ENCODE peak calls at places on chromosome 1, in eight cellular contexts. K is prostate gland, U is stomach, W is transverse colon, F is SK-N-MC, Q is K562, R is breast epithelium, T is HCT116. Y is an unnamed sample. For H3K9me3, the result is how much of the 10 kb centered on the place peaks cover.

GRCh38 chr1:212944209-212944901 is 6.0 kb upstream of the VASH2 start:
- DNase-seq in W (no peak), U (no peak), F (no peak), R (no peak), T (no peak), Q (no peak), K (no peak), Y (no peak)

GRCh38 chr1:23018661-23019093 is 591 bp upstream of the KDM1A start:
- DNase-seq in K (peak), F (no peak), T (no peak), U (no peak), R (no peak), W (no peak), Q (peak), Y (no peak)

GRCh38 chr1:46345281-46345680 is 4.7 kb downstream of the NSUN4 start:
- DNase-seq in Q (no peak), F (no peak), W (no peak), T (no peak), R (no peak), K (no peak), U (no peak), Y (no peak)

GRCh38 chr1:40178200-40178599 is 17.0 kb downstream of the RLF start:
- DNase-seq in W (no peak), T (no peak), F (no peak), Q (no peak), U (no peak), K (no peak), R (no peak), Y (no peak)

GRCh38 chr1:92315766-92316413 is 17.0 kb downstream of the RPAP2 start:
- DNase-seq in F (no peak), T (no peak), Q (no peak), W (peak), U (no peak), R (no peak), K (no peak), Y (no peak)

GRCh38 chr1:207091185-207091906 is 2.7 kb downstream of the C4BPB start:
- DNase-seq in R (no peak), Q (no peak), T (no peak), F (no peak), U (no peak), K (no peak), W (no peak), Y (no peak)

GRCh38 chr1:236159704-236160539 is 17.6 kb downstream of the GPR137B start:
- DNase-seq in R (no peak), W (peak), U (no peak), F (no peak), Q (no peak), K (no peak), T (no peak), Y (peak)

GRCh38 chr1:106879538-106879937 is 176.9 kb upstream of the PRMT6 start:
- DNase-seq in Q (no peak), U (peak), W (peak), R (no peak), K (peak), T (no peak), F (no peak), Y (peak)

GRCh38 chr1:223765036-223765718 is 52.8 kb downstream of the CAPN2 start:
- DNase-seq in W (peak), T (no peak), F (no peak), R (no peak), U (no peak), K (no peak), Q (peak), Y (peak)

GRCh38 chr1:2312196-2312588 is 79.2 kb downstream of the MORN1 start:
- DNase-seq in F (no peak), R (no peak), Q (no peak), W (no peak), K (no peak), T (no peak), U (no peak), Y (peak)

GRCh38 chr1:113090051-113090450 is 17.1 kb downstream of the LRIG2 start:
- DNase-seq in Q (no peak), U (no peak), R (no peak), W (no peak), T (no peak), F (no peak), K (no peak), Y (no peak)

GRCh38 chr1:14064649-14065442 is 364.9 kb downstream of the PRDM2 start:
- DNase-seq in F (no peak), R (no peak), W (no peak), U (no peak), Q (no peak), T (no peak), K (peak), Y (no peak)

GRCh38 chr1:220788146-220788545 is 1.4 kb downstream of the MTARC1 start:
- DNase-seq in K (no peak), U (no peak), Q (no peak), W (no peak), T (no peak), R (no peak), F (no peak), Y (peak)

GRCh38 chr1:196393742-196394141 is 214.5 kb downstream of the KCNT2 start:
- DNase-seq in R (no peak), W (no peak), F (no peak), Q (no peak), K (no peak), U (no peak), T (no peak), Y (peak)

GRCh38 chr1:87594736-87595383 is 266.2 kb downstream of the LMO4 start:
- DNase-seq in K (no peak), Q (no peak), T (no peak), W (no peak), F (no peak), U (no peak), R (no peak), Y (no peak)

GRCh38 chr1:89918127-89918793 is 76.7 kb upstream of the ZNF326 start:
- DNase-seq in K (no peak), U (no peak), F (no peak), Q (no peak), T (no peak), R (no peak), W (no peak), Y (no peak)

GRCh38 chr1:115300087-115300856 is 37.8 kb downstream of the NGF start:
- DNase-seq in K (no peak), T (no peak), W (no peak), U (no peak), Q (no peak), F (no peak), R (no peak), Y (no peak)

GRCh38 chr1:246519514-246519913 is 12.4 kb upstream of the SMYD3 start:
- DNase-seq in K (no peak), F (no peak), R (no peak), U (no peak), Q (no peak), W (no peak), T (no peak), Y (no peak)

GRCh38 chr1:246516126-246516525 is 9.0 kb upstream of the SMYD3 start:
- DNase-seq in Q (no peak), W (no peak), U (no peak), T (no peak), K (no peak), F (no peak), R (no peak), Y (no peak)

GRCh38 chr1:246518456-246519205 is 11.6 kb upstream of the SMYD3 start:
- DNase-seq in F (no peak), K (no peak), Q (no peak), T (no peak), R (no peak), U (no peak), W (no peak), Y (no peak)

GRCh38 chr1:246515390-246516005 is 8.4 kb upstream of the SMYD3 start:
- DNase-seq in F (no peak), U (no peak), Q (no peak), W (no peak), R (no peak), T (no peak), K (no peak), Y (no peak)

GRCh38 chr1:246517391-246517790 is 10.3 kb upstream of the SMYD3 start:
- DNase-seq in F (no peak), K (no peak), W (no peak), Q (no peak), T (no peak), U (no peak), R (no peak), Y (no peak)
- H3K9me3 ChIP-seq in F (under half), K (under half), W (under half), Q (under half), T (under half), U (under half), R (under half), Y (under half)

DNA sequence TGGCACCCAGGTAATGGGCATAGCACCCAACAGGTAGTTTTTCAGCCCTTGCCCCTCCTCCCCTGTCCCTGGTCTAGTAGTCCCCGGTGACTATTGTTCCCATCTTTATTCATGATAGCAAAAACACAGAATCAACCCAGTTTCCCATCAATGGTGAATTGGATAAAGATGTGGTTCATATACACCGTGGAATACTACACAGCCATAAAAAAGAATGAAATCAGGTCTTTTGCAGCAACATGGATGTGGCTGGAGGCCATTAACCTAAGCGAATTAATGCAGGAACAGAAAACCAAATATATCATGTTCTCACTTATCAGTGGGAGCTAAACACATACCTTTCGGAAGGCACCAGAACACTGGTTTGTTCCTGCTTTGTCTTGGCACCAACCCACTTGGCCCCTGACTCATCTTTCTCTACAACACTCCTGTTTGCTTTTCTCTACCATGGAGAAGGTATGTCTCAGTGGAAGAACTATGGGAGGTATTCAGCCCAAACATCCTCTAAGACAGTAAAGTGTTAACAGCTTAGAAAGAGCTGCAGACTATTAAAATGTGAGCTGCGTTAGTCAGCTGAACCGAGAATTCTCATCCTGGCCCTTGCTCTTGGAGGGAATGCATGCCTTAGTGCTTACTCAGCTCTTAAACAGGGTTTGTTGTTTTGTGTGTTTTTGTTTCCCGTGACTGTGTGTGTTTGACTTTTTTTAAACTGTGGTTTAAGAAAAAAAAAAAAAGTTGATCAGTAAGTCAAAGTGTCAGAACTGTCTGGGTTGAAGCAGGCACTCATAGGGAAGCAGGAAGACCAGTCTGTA is 203.0 kb downstream of the TOMM20 start:
- DNase-seq in W (no peak), F (no peak), T (peak), U (no peak), Q (no peak), R (no peak), K (peak), Y (no peak)
- TF ChIP-seq POLR2AphosphoS5 in W (peak), F (no peak), T (no peak), U (peak), Q (no peak), R (no peak), K (peak), Y (no peak)

GRCh38 chr1:71351438-71351837 is 270.6 kb upstream of the ZRANB2 start:
- DNase-seq in Q (no peak), W (no peak), U (no peak), R (no peak), T (no peak), F (peak), K (no peak), Y (no peak)

GRCh38 chr1:71350805-71351204 is 270.0 kb upstream of the ZRANB2 start:
- DNase-seq in Q (no peak), U (no peak), R (no peak), F (no peak), T (no peak), W (no peak), K (no peak), Y (no peak)

GRCh38 chr1:71350330-71350729 is 269.5 kb upstream of the ZRANB2 start:
- DNase-seq in T (no peak), R (no peak), U (no peak), K (no peak), W (no peak), F (no peak), Q (no peak), Y (no peak)

GRCh38 chr1:71343686-71344416 is 263.0 kb upstream of the ZRANB2 start:
- DNase-seq in Q (no peak), R (no peak), U (no peak), K (no peak), W (no peak), F (no peak), T (no peak), Y (no peak)

GRCh38 chr1:71345491-71345890 is 264.7 kb upstream of the ZRANB2 start:
- DNase-seq in W (no peak), F (no peak), T (no peak), U (no peak), Q (no peak), K (no peak), R (no peak), Y (no peak)
- H3K9me3 ChIP-seq in W (under half), F (under half), T (under half), U (under half), Q (under half), K (under half), R (under half), Y (under half)

GRCh38 chr1:12597792-12598191 is 20.2 kb downstream of the DHRS3 start:
- DNase-seq in T (no peak), R (peak), W (no peak), Q (no peak), U (peak), K (peak), F (no peak), Y (peak)

GRCh38 chr1:12593621-12594066 is 24.4 kb downstream of the DHRS3 start:
- DNase-seq in U (no peak), W (peak), T (no peak), K (peak), R (no peak), F (no peak), Q (no peak), Y (peak)

GRCh38 chr1:12594490-12594889 is 23.5 kb downstream of the DHRS3 start:
- DNase-seq in T (no peak), U (no peak), R (no peak), K (no peak), Q (no peak), F (no peak), W (no peak), Y (no peak)

GRCh38 chr1:12594966-12595838 is 22.8 kb downstream of the DHRS3 start:
- DNase-seq in W (peak), Q (no peak), T (no peak), U (peak), K (peak), R (peak), F (no peak), Y (peak)

DNA sequence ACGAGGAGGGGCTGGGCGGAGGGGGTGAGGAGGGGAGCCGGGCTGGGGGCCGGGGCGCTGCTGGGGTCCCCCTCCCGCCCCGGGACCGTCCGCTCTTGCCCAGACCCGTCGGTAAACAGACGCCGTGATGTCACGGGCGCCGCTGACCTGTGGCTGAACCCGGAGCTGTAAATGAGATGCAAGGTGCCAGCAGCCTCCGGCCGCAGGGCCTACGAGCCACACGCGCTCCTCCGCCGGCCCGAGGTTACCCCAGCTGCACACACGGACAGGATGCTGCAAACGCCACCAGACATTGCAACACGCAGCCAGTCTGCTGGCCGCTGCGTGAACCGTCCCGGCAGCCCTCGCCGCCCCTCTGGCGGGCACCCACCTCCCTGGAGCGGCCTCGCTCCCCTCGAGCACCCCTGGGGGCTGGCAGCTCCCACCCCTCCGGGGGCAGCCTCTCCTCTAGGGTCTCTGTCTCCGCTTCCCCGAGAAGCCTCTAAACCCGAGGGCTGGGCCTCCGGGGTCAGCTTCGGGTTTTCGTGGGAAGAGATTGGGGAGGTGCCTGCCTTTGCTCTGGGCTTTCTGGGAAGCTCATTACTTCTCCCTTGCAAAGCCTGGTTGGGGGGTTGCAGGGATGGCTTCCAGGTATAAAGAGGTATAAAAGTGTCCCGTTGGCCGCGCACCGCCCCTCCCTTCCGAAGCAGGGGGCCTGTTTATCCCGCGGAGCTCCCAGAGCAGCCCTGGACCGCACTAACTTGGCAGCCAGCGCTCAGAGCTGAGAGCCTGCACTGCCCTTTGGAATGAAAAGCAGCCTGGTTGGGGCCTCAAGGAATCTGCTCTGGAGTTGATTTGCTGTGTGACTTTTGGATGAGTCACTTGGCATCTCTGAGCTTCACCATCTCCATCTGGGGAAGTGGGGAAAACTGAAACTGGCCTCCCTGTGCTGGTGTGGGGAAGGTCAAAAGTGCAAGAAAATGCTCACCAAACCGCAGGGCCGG is 21.9 kb downstream of the DHRS3 start:
- DNase-seq in K (peak), U (peak), F (no peak), R (peak), W (peak), Q (no peak), T (no peak), Y (peak)
- TF ChIP-seq POLR2AphosphoS5 in K (peak), U (peak), F (no peak), R (peak), W (peak), Q (no peak), T (peak), Y (peak)

GRCh38 chr1:4083171-4084052 is 183.3 kb upstream of the C1orf174 start:
- DNase-seq in R (peak), U (no peak), W (no peak), F (no peak), Q (no peak), T (no peak), K (no peak), Y (peak)
- H3K9me3 ChIP-seq in R (under half), U (under half), W (under half), F (under half), Q (under half), T (under half), K (under half), Y (under half)

DNA sequence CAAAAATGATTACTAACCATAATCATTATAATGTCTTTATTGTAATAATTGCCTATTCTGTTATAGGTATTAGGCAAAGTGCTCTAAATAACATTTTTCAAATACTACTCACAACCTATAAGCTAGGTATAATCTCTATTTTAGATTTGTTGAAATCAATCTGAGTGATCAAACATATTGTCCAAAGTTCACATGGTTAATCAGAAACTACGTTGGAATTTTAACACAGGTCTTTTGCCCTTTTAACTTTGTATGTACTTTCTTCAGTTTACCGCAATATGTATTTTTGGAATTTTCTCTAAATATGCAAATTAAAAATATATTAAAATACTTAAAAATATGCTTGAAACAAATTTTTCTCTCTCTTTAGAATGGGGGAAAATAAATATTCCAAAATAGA is 1563.2 kb downstream of the KCNT2 start:
- DNase-seq in R (no peak), Q (no peak), K (no peak), U (no peak), F (no peak), W (no peak), T (no peak), Y (no peak)
- TF ChIP-seq POLR2AphosphoS5 in R (no peak), Q (no peak), K (no peak), U (no peak), F (no peak), W (no peak), T (no peak), Y (no peak)

GRCh38 chr1:152224093-152224492 is at the start of gene HRNR:
- DNase-seq in T (no peak), R (no peak), W (no peak), K (no peak), U (no peak), Q (no peak), F (no peak), Y (no peak)

GRCh38 chr1:152218762-152219436 is 5.1 kb downstream of the HRNR start:
- DNase-seq in Q (no peak), K (no peak), T (no peak), F (no peak), W (no peak), U (no peak), R (no peak), Y (peak)

GRCh38 chr1:152225678-152226077 is 1.7 kb upstream of the HRNR start:
- DNase-seq in K (no peak), U (no peak), Q (no peak), T (no peak), W (no peak), R (no peak), F (no peak), Y (no peak)

GRCh38 chr1:152220166-152221163 is 3.5 kb downstream of the HRNR start:
- DNase-seq in K (no peak), F (no peak), T (no peak), W (no peak), U (no peak), R (no peak), Q (no peak), Y (peak)
- H3K9me3 ChIP-seq in K (under half), F (under half), T (under half), W (under half), U (under half), R (under half), Q (under half), Y (under half)

DNA sequence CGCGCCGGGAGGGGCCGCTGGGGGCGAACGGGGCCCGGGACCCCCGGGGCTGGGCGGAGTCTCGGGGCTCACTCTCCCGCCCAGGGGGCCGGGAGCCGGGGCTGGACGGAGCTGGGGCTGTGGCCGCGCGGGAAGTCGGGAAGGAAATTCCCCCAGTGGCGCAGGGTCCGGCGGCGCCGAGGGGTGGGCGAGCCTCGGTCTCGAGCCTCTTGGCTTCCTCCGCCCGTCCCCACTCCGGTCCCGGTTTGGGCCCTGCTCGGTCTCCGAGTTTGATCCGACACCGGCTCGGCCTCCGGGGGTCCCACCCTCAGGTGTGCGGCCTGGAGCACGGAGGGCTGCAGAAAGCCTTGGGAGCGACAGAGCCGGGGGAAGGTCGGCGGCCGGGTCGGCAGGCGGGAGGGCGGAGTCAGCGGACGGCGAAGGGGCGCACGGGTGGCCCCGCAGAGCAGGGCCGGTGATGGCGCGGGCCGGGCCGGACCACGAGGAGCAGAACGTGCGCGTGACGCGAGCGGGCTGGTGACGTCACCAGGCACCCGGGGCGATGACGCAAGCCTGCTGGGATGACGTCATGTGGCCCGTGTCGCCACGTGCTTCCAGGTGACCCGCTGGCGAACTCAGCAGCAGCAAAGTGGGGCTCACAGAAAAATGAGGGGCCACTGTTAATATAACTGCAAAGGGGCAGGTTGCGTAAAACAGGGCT is 610 bp upstream of the HES4 start:
- DNase-seq in W (peak), T (peak), F (no peak), R (peak), U (peak), K (peak), Q (peak), Y (peak)
- TF ChIP-seq POLR2AphosphoS5 in W (peak), T (peak), F (no peak), R (peak), U (peak), K (peak), Q (peak), Y (peak)

GRCh38 chr1:185075476-185075875 is 30.1 kb downstream of the RNF2 start:
- DNase-seq in T (no peak), W (no peak), U (no peak), R (no peak), F (no peak), Q (no peak), K (no peak), Y (no peak)
- H3K9me3 ChIP-seq in T (under half), W (under half), U (under half), R (under half), F (under half), Q (under half), K (under half), Y (under half)

Y was measured in sigmoid colon.